ENCODE peak calls at places on chromosomes 16 and 17, in five cellular contexts. V is OCI-LY7, W is left ventricle myocardium inferior, G is brain microvascular endothelial cell, Y is stomach. E is an unnamed sample. For H3K36me3, the result is how much of the 10 kb centered on the place peaks cover.

GRCh38 chr17:60947100-60947499 is 269.4 kb downstream of the BCAS3 start:
- DNase-seq in V (no peak), Y (no peak), W (no peak), G (peak), E (no peak)

GRCh38 chr16:8798535-8799157 is 1.0 kb downstream of the PMM2 start:
- DNase-seq in G (no peak), Y (no peak), W (no peak), V (no peak), E (no peak)

GRCh38 chr17:9768381-9768934 is 22.9 kb downstream of the DHRS7C start:
- DNase-seq in W (no peak), V (peak), Y (no peak), G (no peak), E (no peak)

GRCh38 chr16:85752511-85753420 is 1.9 kb upstream of the C16orf74 start:
- DNase-seq in G (peak), V (peak), W (peak), Y (peak), E (no peak)

GRCh38 chr17:57377094-57377493 is 120.8 kb downstream of the MSI2 start:
- DNase-seq in V (no peak), W (no peak), Y (no peak), G (no peak), E (no peak)

GRCh38 chr16:678858-679807 is 1.1 kb upstream of the STUB1 start:
- DNase-seq in G (no peak), V (peak), Y (peak), W (peak), E (peak)

GRCh38 chr16:67021321-67021720 is 7.6 kb upstream of the CBFB start:
- DNase-seq in V (peak), G (no peak), Y (peak), W (no peak), E (no peak)

GRCh38 chr17:3788200-3788599 is 12.8 kb downstream of the ITGAE start:
- DNase-seq in G (no peak), Y (no peak), V (no peak), W (no peak), E (no peak)

GRCh38 chr17:52517176-52517575 is 358.7 kb upstream of the CA10 start:
- DNase-seq in Y (no peak), G (no peak), V (no peak), W (no peak), E (no peak)

GRCh38 chr17:27531469-27531948 is 75.3 kb downstream of the KSR1 start:
- DNase-seq in Y (no peak), G (no peak), W (no peak), V (no peak), E (no peak)

GRCh38 chr16:90046971-90047713 is 27.9 kb upstream of the DBNDD1 start:
- DNase-seq in V (no peak), W (peak), Y (peak), G (no peak), E (no peak)

GRCh38 chr16:19375561-19376158 is 42.0 kb upstream of the TMC5 start:
- DNase-seq in G (peak), Y (peak), W (no peak), V (peak), E (no peak)

GRCh38 chr17:58531661-58532554 is 17.5 kb upstream of the MTMR4 start:
- DNase-seq in G (no peak), W (peak), Y (peak), V (peak), E (no peak)

GRCh38 chr16:16821261-16821660 is 442.3 kb downstream of the NPIPA7 start:
- DNase-seq in Y (no peak), V (no peak), G (no peak), W (no peak), E (no peak)

GRCh38 chr17:81941484-81942166 is 4.5 kb upstream of the PYCR1 start:
- DNase-seq in Y (no peak), G (no peak), W (peak), V (peak), E (no peak)

GRCh38 chr17:67456103-67456502 is 79.0 kb downstream of the PITPNC1 start:
- DNase-seq in V (peak), W (no peak), G (no peak), Y (no peak), E (no peak)

GRCh38 chr17:54085934-54086333 is 263.2 kb downstream of the KIF2B start:
- DNase-seq in W (no peak), Y (no peak), G (no peak), V (no peak), E (no peak)

GRCh38 chr16:30088237-30088831 is 3.4 kb downstream of the TBX6 start:
- DNase-seq in Y (no peak), W (no peak), V (no peak), G (no peak), E (no peak)

GRCh38 chr16:68284847-68285246 is 20.5 kb downstream of the SLC7A6 start:
- DNase-seq in V (peak), Y (no peak), G (no peak), W (no peak), E (no peak)

GRCh38 chr16:85733839-85734170 is 17.1 kb downstream of the C16orf74 start:
- DNase-seq in G (peak), V (no peak), Y (no peak), W (no peak), E (no peak)

GRCh38 chr17:50303051-50303450 is 28.8 kb downstream of the TMEM92 start:
- DNase-seq in G (no peak), Y (no peak), V (no peak), W (no peak), E (no peak)

GRCh38 chr17:65332779-65333178 is 195.6 kb downstream of the RGS9 start:
- DNase-seq in W (no peak), V (no peak), Y (no peak), G (no peak), E (no peak)

DNA sequence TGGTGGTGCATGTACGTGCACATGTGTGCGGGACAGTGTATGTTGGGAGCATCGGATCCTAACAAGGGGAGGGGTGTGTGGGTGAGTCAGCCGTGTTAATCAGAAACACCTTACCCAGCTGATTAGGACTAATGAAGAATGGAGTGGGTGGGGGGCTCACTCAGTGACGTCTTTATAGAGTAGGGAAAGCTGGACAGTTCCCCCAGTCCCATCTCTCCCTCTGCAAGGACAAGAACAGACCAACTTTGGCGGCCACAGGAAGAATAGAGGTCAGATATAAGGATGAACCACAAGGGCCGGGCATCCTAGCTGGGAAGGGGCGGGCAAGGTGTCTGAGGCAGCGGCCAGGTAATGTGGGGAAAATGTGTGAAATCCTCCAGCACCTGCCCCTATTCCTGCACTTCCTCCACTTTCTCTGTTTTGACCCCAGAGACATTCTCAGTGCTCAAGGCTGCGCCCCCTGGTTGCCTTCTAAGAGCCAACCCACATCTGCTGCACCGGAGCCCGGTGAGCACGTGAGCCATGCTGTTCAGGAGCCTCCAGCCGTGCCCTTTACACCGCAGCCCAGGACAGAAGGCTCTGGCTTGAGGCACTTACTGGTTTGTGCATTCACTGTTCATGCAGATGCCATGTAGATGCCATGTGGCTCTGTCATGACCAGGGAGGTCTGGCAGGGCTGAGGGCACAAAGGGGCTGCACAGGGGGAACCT is 18.9 kb upstream of the TBX21 start:
- DNase-seq in G (no peak), W (no peak), V (no peak), Y (no peak), E (no peak)
- TF ChIP-seq CTCF in G (no peak), W (no peak), V (peak), Y (no peak), E (no peak)

DNA sequence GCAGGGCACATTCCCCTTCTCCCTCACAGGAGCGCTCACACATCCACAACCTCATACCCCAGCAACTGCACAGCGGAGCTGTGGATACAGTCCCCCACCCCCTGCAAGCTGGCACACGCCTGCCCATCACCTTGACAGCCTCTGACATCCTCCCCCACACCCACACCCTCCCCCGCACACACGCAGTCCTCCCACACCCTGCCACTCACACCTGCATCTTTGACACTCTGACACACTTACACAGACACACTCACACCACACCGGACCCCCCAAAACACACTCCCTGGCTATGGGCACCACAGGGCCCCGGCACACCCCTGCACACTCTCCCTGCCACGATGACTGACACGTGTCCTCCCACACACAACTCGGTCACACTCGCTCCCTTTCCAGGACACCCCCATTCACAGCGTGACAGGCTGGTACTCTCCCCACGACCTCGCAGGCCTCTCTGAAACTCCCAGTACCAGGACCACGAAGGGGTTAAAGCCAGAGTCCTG is 531 bp upstream of the PPP1R1B start:
- DNase-seq in Y (no peak), G (no peak), V (no peak), W (no peak), E (no peak)
- H3K4me3 ChIP-seq in Y (peak), G (no peak), V (no peak), W (peak), E (peak)

DNA sequence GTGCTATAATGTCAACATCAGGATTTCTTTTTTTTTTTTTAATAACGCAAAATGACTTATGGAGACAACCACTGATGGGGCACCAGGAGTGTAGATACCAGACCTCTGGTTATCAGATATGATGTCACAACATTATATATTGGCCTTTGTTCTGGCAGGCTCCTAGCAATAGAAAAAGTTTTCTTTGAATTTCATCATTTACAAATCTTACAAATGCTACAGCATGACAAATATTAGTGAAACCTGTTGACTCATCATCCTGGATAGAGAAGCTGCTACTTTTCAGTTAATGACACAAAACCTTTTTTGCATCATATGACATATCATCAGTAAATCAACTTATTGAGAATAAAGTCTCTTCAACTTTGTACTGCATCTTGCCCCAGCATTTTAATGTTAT is 6.1 kb downstream of the THUMPD1 start:
- DNase-seq in V (no peak), W (no peak), Y (no peak), G (no peak), E (no peak)
- H3K36me3 ChIP-seq in V (half or more), W (under half), Y (half or more), G (under half), E (under half)

GRCh38 chr17:2175294-2175628 is 120.4 kb downstream of the HIC1 start:
- DNase-seq in Y (no peak), G (no peak), W (no peak), V (no peak), E (no peak)

GRCh38 chr17:2173005-2173404 is 118.1 kb downstream of the HIC1 start:
- DNase-seq in W (no peak), V (no peak), G (no peak), Y (no peak), E (no peak)

GRCh38 chr17:2174048-2174447 is 119.1 kb downstream of the HIC1 start:
- DNase-seq in V (no peak), G (peak), Y (no peak), W (no peak), E (no peak)

GRCh38 chr17:2176484-2177175 is 121.7 kb downstream of the HIC1 start:
- DNase-seq in Y (no peak), V (no peak), G (no peak), W (peak), E (no peak)

GRCh38 chr17:2174471-2175293 is 119.8 kb downstream of the HIC1 start:
- DNase-seq in W (peak), Y (no peak), G (peak), V (no peak), E (peak)
- TF ChIP-seq CTCF in W (no peak), Y (no peak), G (peak), V (no peak), E (no peak)

DNA sequence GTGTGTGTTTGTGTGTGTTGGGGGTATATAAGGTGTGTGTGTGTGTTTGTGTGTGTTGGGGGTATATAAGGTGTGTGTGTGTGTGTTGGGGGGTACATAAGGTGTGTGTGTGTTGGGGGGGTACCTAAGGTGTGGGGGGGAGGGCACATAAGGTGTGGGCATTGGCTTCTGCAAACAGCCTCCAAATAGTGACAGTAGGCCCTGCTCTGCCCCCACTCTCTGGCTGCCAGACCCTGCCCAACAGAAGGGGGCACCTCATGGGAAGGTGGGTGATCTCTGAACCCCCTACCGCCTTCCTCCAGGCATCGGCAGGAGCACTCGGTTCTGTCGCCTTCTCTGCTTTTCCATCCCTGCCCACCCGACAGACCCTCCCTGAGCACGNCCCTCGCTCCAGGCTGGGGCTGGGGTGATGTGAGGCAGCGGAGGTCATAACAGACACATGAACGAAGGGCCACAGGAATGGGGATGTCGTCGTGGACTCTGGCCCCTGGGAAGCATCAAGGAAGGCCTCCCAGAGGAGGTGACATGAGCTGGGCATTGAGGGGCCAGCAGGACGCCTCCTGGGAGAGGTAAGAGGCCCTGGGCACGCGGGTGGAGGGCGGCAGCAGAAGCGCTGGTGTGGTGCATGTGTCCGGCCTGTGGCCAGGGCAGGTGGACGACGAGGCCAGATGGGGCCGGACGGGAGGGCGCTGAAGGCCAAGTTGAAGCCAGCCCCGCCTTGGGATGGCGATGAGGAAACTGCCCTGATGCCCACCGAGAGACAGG is 136.6 kb upstream of the RPH3AL start:
- DNase-seq in Y (no peak), G (no peak), V (peak), W (no peak), E (no peak)
- H3K4me3 ChIP-seq in Y (peak), G (peak), V (peak), W (peak), E (peak)

DNA sequence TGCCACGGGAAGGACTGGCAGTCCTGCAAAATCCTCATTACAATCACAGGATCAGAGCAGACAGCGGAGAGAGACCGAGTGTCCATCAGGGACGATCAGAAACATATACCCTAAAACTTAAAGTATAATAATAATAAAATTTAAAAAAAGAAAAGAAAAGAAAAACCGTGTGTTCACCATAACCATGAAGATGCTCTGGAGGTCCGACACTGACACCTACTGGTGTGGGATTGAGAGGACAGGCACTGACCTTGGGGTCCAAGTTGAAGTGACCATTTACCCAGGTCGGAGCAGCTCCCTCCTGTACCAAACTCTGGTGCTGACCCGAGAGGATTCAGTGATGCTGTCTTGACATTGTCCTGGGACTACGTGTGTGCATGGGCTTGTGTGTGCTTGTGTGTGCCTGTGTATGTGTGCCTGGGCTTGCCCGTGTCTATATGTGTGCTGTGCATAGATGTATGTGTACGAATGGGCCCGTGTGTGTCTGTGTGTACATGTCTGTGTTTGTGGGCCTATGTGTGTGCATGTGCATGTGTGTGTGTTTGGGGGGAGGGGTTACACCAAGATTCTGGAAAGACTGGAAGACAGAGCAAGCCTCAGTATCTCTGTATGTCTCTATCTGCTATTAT is 10.0 kb upstream of the CD300LD start:
- DNase-seq in V (peak), W (no peak), Y (no peak), G (peak), E (no peak)
- H3K36me3 ChIP-seq in V (under half), W (under half), Y (under half), G (under half), E (under half)

E was measured in right atrium auricular region.